ENCODE peak calls at places on chromosome 12, in five cellular contexts. H is neuronal stem cell, V is ovary, N is PC-3, T is psoas muscle. O is an unnamed sample.

GRCh38 chr12:49088190-49088931 is 6.2 kb downstream of the DHH start:
- DNase-seq in H (peak; percentile 79), V (peak; percentile 79), N (peak; percentile 95), T (peak; percentile 67), O (peak; percentile 82)

GRCh38 chr12:103839103-103839502 is 1.9 kb downstream of the NT5DC3 start:
- DNase-seq in H (no peak), V (no peak), N (peak; percentile 16), T (no peak), O (no peak)

GRCh38 chr12:106032141-106032925 is 106.4 kb downstream of the NUAK1 start:
- DNase-seq in H (no peak), V (no peak), N (peak; percentile 56), T (no peak), O (no peak)

GRCh38 chr12:124695861-124696260 is 128.4 kb upstream of the NCOR2 start:
- DNase-seq in H (no peak), V (no peak), N (peak; percentile 39), T (no peak), O (no peak)

GRCh38 chr12:50251619-50252300 is 31.6 kb downstream of the LIMA1 start:
- DNase-seq in H (no peak), V (no peak), N (peak; percentile 86), T (no peak), O (no peak)

GRCh38 chr12:121089031-121089812 is 43.5 kb upstream of the P2RX7 start:
- DNase-seq in H (no peak), V (no peak), N (no peak), T (no peak), O (no peak)

GRCh38 chr12:51020448-51021182 is 5.6 kb downstream of the SLC11A2 start:
- DNase-seq in H (no peak), V (no peak), N (no peak), T (no peak), O (no peak)

GRCh38 chr12:50089730-50090129 is 4.6 kb downstream of the SMARCD1 start:
- DNase-seq in H (no peak), V (no peak), N (no peak), T (no peak), O (no peak)

GRCh38 chr12:67714648-67715047 is 66.1 kb downstream of the DYRK2 start:
- DNase-seq in H (no peak), V (no peak), N (peak; percentile 83), T (no peak), O (no peak)

GRCh38 chr12:121776190-121777098 is 17.0 kb downstream of the RHOF start:
- DNase-seq in H (peak; percentile 69), V (peak; percentile 80), N (peak; percentile 81), T (peak; percentile 84), O (peak; percentile 96)

GRCh38 chr12:46470039-46470627 is 97.6 kb upstream of the SLC38A2 start:
- DNase-seq in H (no peak), V (no peak), N (no peak), T (no peak), O (no peak)

GRCh38 chr12:123288751-123289346 is 17.2 kb upstream of the CDK2AP1 start:
- DNase-seq in H (no peak), V (no peak), N (no peak), T (no peak), O (peak; percentile 67)

GRCh38 chr12:102462803-102463499 is 17.4 kb downstream of the IGF1 start:
- DNase-seq in H (no peak), V (no peak), N (no peak), T (no peak), O (no peak)

GRCh38 chr12:4169522-4169921 is 104.0 kb upstream of the CCND2 start:
- DNase-seq in H (no peak), V (no peak), N (no peak), T (no peak), O (no peak)
- H3K27ac ChIP-seq in H (no peak overlapping the region), V (no peak overlapping the region), N (no peak overlapping the region), T (no peak overlapping the region), O (no peak overlapping the region)

DNA sequence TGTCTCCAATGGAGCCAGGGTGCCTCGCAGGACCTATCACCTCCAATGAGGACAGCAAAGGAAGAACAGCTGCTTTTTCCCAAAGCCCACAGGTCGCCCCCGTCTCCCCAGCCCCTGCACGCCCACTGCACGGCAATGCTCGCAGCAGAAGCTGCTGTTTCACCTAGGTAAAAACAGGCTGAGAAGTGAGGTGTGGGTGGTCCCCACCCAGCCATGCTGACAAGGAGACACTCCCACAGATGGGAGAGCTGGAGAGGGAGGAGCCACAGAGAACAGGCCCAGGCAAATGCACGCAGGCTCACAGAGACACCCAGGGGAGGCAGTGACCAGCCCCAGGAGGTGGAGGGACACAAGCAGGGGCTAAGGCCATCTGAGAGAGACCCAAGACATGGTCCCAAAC is 10.4 kb downstream of the CFAP73 start:
- DNase-seq in H (no peak), V (no peak), N (no peak), T (no peak), O (no peak)
- H3K4me1 ChIP-seq in H (peaks cover 5% of the 10 kb centered on the region), V (no peaks in the 10 kb centered on the region), N (peaks cover 9% of the 10 kb centered on the region), T (no peaks in the 10 kb centered on the region), O (no peaks in the 10 kb centered on the region)

GRCh38 chr12:132418393-132418925 is 71.5 kb upstream of the FBRSL1 start:
- DNase-seq in H (no peak), V (no peak), N (no peak), T (no peak), O (no peak)
- H3K27me3 ChIP-seq in H (no peaks in the 10 kb centered on the region), V (no peaks in the 10 kb centered on the region), N (peaks cover 25% of the 10 kb centered on the region), T (no peaks in the 10 kb centered on the region), O (no peaks in the 10 kb centered on the region)

GRCh38 chr12:7103837-7104236 is 5.2 kb downstream of the C1RL start:
- DNase-seq in H (no peak), V (no peak), N (no peak), T (no peak), O (no peak)

GRCh38 chr12:7108928-7109920 is at the start of gene C1RL:
- DNase-seq in H (peak; percentile 84), V (peak; percentile 98), N (peak; percentile 81), T (peak; percentile 93), O (peak; percentile 93)

GRCh38 chr12:7108042-7108927 is 729 bp downstream of the C1RL start:
- DNase-seq in H (peak; percentile 41), V (peak; percentile 81), N (peak; percentile 64), T (peak; percentile 83), O (peak; percentile 90)

GRCh38 chr12:7107181-7108041 is 1.6 kb downstream of the C1RL start:
- DNase-seq in H (no peak), V (no peak), N (peak; percentile 11), T (peak; percentile 32), O (no peak)

GRCh38 chr12:7106082-7106481 is 2.9 kb downstream of the C1RL start:
- DNase-seq in H (no peak), V (no peak), N (no peak), T (no peak), O (no peak)
- H3K27ac ChIP-seq in H (no peak overlapping the region), V (no peak overlapping the region), N (no peak overlapping the region), T (no peak overlapping the region), O (no peak overlapping the region)

GRCh38 chr12:111424189-111424792 is 18.6 kb downstream of the SH2B3 start:
- DNase-seq in H (no peak), V (no peak), N (no peak), T (no peak), O (no peak)
- H3K4me1 ChIP-seq in H (no peaks in the 10 kb centered on the region), V (peaks cover 3% of the 10 kb centered on the region), N (peaks cover 19% of the 10 kb centered on the region), T (peaks cover 17% of the 10 kb centered on the region), O (no peaks in the 10 kb centered on the region)

GRCh38 chr12:113793250-113793649 is 172.9 kb downstream of the RBM19 start:
- DNase-seq in H (no peak), V (no peak), N (no peak), T (no peak), O (no peak)
- H3K27me3 ChIP-seq in H (no peaks in the 10 kb centered on the region), V (no peaks in the 10 kb centered on the region), N (no peaks in the 10 kb centered on the region), T (no peaks in the 10 kb centered on the region), O (no peaks in the 10 kb centered on the region)

O was measured in aorta.